ENCODE peak calls at places on chromosomes 12 and 14, in ten cellular contexts. One of them, this sample, is unnamed.

GRCh38 chr14:31978423-31978822 is 98.7 kb upstream of the ARHGAP5 start:
- DNase-seq in retina: no peak
- DNase-seq in NCI-H748 treated with DMSO at 0.1 percent for 48 hours: no peak
- DNase-seq in cardiac fibroblast: no peak
- DNase-seq in osteocyte: no peak
- DNase-seq in foreskin keratinocyte: no peak
- DNase-seq in tibial nerve: no peak
- DNase-seq in GM12865: no peak
- DNase-seq in activated CD4-positive, alpha-beta T cell treated with anti-CD3 and anti-CD28 coated beads, Interleukin-2, amount 50 U/mL, for 48 hours: no peak
- DNase-seq in AG09309: no peak
- DNase-seq in this sample: no peak

GRCh38 chr12:75812341-75813018 is 219.1 kb downstream of the PHLDA1 start:
- DNase-seq in NCI-H748 treated with DMSO at 0.1 percent for 48 hours: peak
- DNase-seq in cardiac fibroblast: peak
- DNase-seq in retina: peak
- DNase-seq in tibial nerve: no peak
- DNase-seq in foreskin keratinocyte: no peak
- DNase-seq in AG09309: peak
- DNase-seq in GM12865: peak
- DNase-seq in activated CD4-positive, alpha-beta T cell treated with anti-CD3 and anti-CD28 coated beads, Interleukin-2, amount 50 U/mL, for 48 hours: no peak
- DNase-seq in osteocyte: no peak
- DNase-seq in this sample: no peak

GRCh38 chr14:64475585-64476273 is 10.4 kb downstream of the AKAP5 start:
- DNase-seq in cardiac fibroblast: no peak
- DNase-seq in NCI-H748 treated with DMSO at 0.1 percent for 48 hours: no peak
- DNase-seq in retina: no peak
- DNase-seq in tibial nerve: no peak
- DNase-seq in activated CD4-positive, alpha-beta T cell treated with anti-CD3 and anti-CD28 coated beads, Interleukin-2, amount 50 U/mL, for 48 hours: no peak
- DNase-seq in osteocyte: no peak
- DNase-seq in GM12865: no peak
- DNase-seq in foreskin keratinocyte: no peak
- DNase-seq in AG09309: no peak
- DNase-seq in this sample: no peak

GRCh38 chr14:51996148-51996746 is 6.9 kb downstream of the RTRAF start:
- DNase-seq in cardiac fibroblast: peak
- DNase-seq in GM12865: peak
- DNase-seq in AG09309: no peak
- DNase-seq in NCI-H748 treated with DMSO at 0.1 percent for 48 hours: no peak
- DNase-seq in retina: no peak
- DNase-seq in osteocyte: no peak
- DNase-seq in foreskin keratinocyte: no peak
- DNase-seq in tibial nerve: peak
- DNase-seq in activated CD4-positive, alpha-beta T cell treated with anti-CD3 and anti-CD28 coated beads, Interleukin-2, amount 50 U/mL, for 48 hours: no peak
- DNase-seq in this sample: no peak

GRCh38 chr14:76924363-76925151 is 98.3 kb downstream of the LRRC74A start:
- DNase-seq in retina: peak
- DNase-seq in foreskin keratinocyte: no peak
- DNase-seq in AG09309: no peak
- DNase-seq in osteocyte: no peak
- DNase-seq in GM12865: peak
- DNase-seq in tibial nerve: no peak
- DNase-seq in activated CD4-positive, alpha-beta T cell treated with anti-CD3 and anti-CD28 coated beads, Interleukin-2, amount 50 U/mL, for 48 hours: no peak
- DNase-seq in cardiac fibroblast: peak
- DNase-seq in NCI-H748 treated with DMSO at 0.1 percent for 48 hours: peak
- DNase-seq in this sample: peak

GRCh38 chr12:81369175-81369574 is 291.3 kb downstream of the ACSS3 start:
- DNase-seq in cardiac fibroblast: no peak
- DNase-seq in retina: no peak
- DNase-seq in osteocyte: no peak
- DNase-seq in GM12865: no peak
- DNase-seq in foreskin keratinocyte: no peak
- DNase-seq in tibial nerve: no peak
- DNase-seq in AG09309: no peak
- DNase-seq in activated CD4-positive, alpha-beta T cell treated with anti-CD3 and anti-CD28 coated beads, Interleukin-2, amount 50 U/mL, for 48 hours: no peak
- DNase-seq in NCI-H748 treated with DMSO at 0.1 percent for 48 hours: no peak
- DNase-seq in this sample: no peak

GRCh38 chr14:20327005-20327869 is 5.8 kb downstream of the CCNB1IP1 start:
- DNase-seq in cardiac fibroblast: peak
- DNase-seq in AG09309: peak
- DNase-seq in GM12865: peak
- DNase-seq in osteocyte: no peak
- DNase-seq in NCI-H748 treated with DMSO at 0.1 percent for 48 hours: peak
- DNase-seq in tibial nerve: peak
- DNase-seq in foreskin keratinocyte: peak
- DNase-seq in retina: peak
- DNase-seq in activated CD4-positive, alpha-beta T cell treated with anti-CD3 and anti-CD28 coated beads, Interleukin-2, amount 50 U/mL, for 48 hours: no peak
- DNase-seq in this sample: peak

GRCh38 chr12:95548539-95549391 is 2.5 kb downstream of the USP44 start:
- DNase-seq in NCI-H748 treated with DMSO at 0.1 percent for 48 hours: peak
- DNase-seq in osteocyte: no peak
- DNase-seq in cardiac fibroblast: no peak
- DNase-seq in retina: peak
- DNase-seq in tibial nerve: peak
- DNase-seq in GM12865: no peak
- DNase-seq in AG09309: no peak
- DNase-seq in foreskin keratinocyte: no peak
- DNase-seq in activated CD4-positive, alpha-beta T cell treated with anti-CD3 and anti-CD28 coated beads, Interleukin-2, amount 50 U/mL, for 48 hours: peak
- DNase-seq in this sample: no peak

GRCh38 chr12:50686976-50687375 is 76.9 kb upstream of the ATF1 start:
- DNase-seq in activated CD4-positive, alpha-beta T cell treated with anti-CD3 and anti-CD28 coated beads, Interleukin-2, amount 50 U/mL, for 48 hours: no peak
- DNase-seq in tibial nerve: no peak
- DNase-seq in retina: no peak
- DNase-seq in AG09309: no peak
- DNase-seq in cardiac fibroblast: no peak
- DNase-seq in osteocyte: no peak
- DNase-seq in NCI-H748 treated with DMSO at 0.1 percent for 48 hours: no peak
- DNase-seq in foreskin keratinocyte: no peak
- DNase-seq in GM12865: no peak
- DNase-seq in this sample: no peak

GRCh38 chr12:122526683-122527477 is at the start of the genes KNTC1 and RSRC2:
- DNase-seq in osteocyte: peak
- DNase-seq in tibial nerve: peak
- DNase-seq in cardiac fibroblast: peak
- DNase-seq in NCI-H748 treated with DMSO at 0.1 percent for 48 hours: peak
- DNase-seq in GM12865: peak
- DNase-seq in retina: peak
- DNase-seq in foreskin keratinocyte: peak
- DNase-seq in AG09309: peak
- DNase-seq in activated CD4-positive, alpha-beta T cell treated with anti-CD3 and anti-CD28 coated beads, Interleukin-2, amount 50 U/mL, for 48 hours: peak
- DNase-seq in this sample: peak

GRCh38 chr14:73712540-73713141 is 1.5 kb downstream of the PNMA1 start:
- DNase-seq in retina: peak
- DNase-seq in AG09309: no peak
- DNase-seq in NCI-H748 treated with DMSO at 0.1 percent for 48 hours: peak
- DNase-seq in GM12865: peak
- DNase-seq in activated CD4-positive, alpha-beta T cell treated with anti-CD3 and anti-CD28 coated beads, Interleukin-2, amount 50 U/mL, for 48 hours: peak
- DNase-seq in tibial nerve: no peak
- DNase-seq in foreskin keratinocyte: no peak
- DNase-seq in osteocyte: no peak
- DNase-seq in cardiac fibroblast: peak
- DNase-seq in this sample: no peak

GRCh38 chr14:21049263-21049662 is 7.1 kb downstream of the RNASE7 start:
- DNase-seq in osteocyte: no peak
- DNase-seq in AG09309: no peak
- DNase-seq in activated CD4-positive, alpha-beta T cell treated with anti-CD3 and anti-CD28 coated beads, Interleukin-2, amount 50 U/mL, for 48 hours: no peak
- DNase-seq in tibial nerve: no peak
- DNase-seq in NCI-H748 treated with DMSO at 0.1 percent for 48 hours: no peak
- DNase-seq in foreskin keratinocyte: no peak
- DNase-seq in cardiac fibroblast: peak
- DNase-seq in retina: no peak
- DNase-seq in GM12865: no peak
- DNase-seq in this sample: no peak

GRCh38 chr12:79238246-79238645 is 373.7 kb downstream of the SYT1 start:
- DNase-seq in retina: no peak
- DNase-seq in NCI-H748 treated with DMSO at 0.1 percent for 48 hours: no peak
- DNase-seq in GM12865: no peak
- DNase-seq in activated CD4-positive, alpha-beta T cell treated with anti-CD3 and anti-CD28 coated beads, Interleukin-2, amount 50 U/mL, for 48 hours: no peak
- DNase-seq in AG09309: no peak
- DNase-seq in tibial nerve: no peak
- DNase-seq in osteocyte: no peak
- DNase-seq in foreskin keratinocyte: no peak
- DNase-seq in cardiac fibroblast: no peak
- DNase-seq in this sample: no peak

GRCh38 chr12:94832780-94833760 is 170.4 kb downstream of the NDUFA12 start:
- DNase-seq in NCI-H748 treated with DMSO at 0.1 percent for 48 hours: no peak
- DNase-seq in cardiac fibroblast: peak
- DNase-seq in AG09309: no peak
- DNase-seq in osteocyte: no peak
- DNase-seq in activated CD4-positive, alpha-beta T cell treated with anti-CD3 and anti-CD28 coated beads, Interleukin-2, amount 50 U/mL, for 48 hours: no peak
- DNase-seq in GM12865: no peak
- DNase-seq in foreskin keratinocyte: peak
- DNase-seq in retina: peak
- DNase-seq in tibial nerve: peak
- DNase-seq in this sample: peak

GRCh38 chr12:130557876-130558770 is 158.0 kb downstream of the RIMBP2 start:
- DNase-seq in NCI-H748 treated with DMSO at 0.1 percent for 48 hours: peak
- DNase-seq in osteocyte: no peak
- DNase-seq in AG09309: no peak
- DNase-seq in foreskin keratinocyte: no peak
- DNase-seq in retina: no peak
- DNase-seq in GM12865: no peak
- DNase-seq in activated CD4-positive, alpha-beta T cell treated with anti-CD3 and anti-CD28 coated beads, Interleukin-2, amount 50 U/mL, for 48 hours: no peak
- DNase-seq in tibial nerve: no peak
- DNase-seq in cardiac fibroblast: no peak
- DNase-seq in this sample: no peak

GRCh38 chr14:83779266-83779665 is 1750.7 kb upstream of the FLRT2 start:
- DNase-seq in retina: no peak
- DNase-seq in cardiac fibroblast: no peak
- DNase-seq in osteocyte: no peak
- DNase-seq in activated CD4-positive, alpha-beta T cell treated with anti-CD3 and anti-CD28 coated beads, Interleukin-2, amount 50 U/mL, for 48 hours: no peak
- DNase-seq in NCI-H748 treated with DMSO at 0.1 percent for 48 hours: no peak
- DNase-seq in AG09309: no peak
- DNase-seq in GM12865: no peak
- DNase-seq in foreskin keratinocyte: peak
- DNase-seq in tibial nerve: no peak
- DNase-seq in this sample: no peak

GRCh38 chr14:67538501-67538900 is 5.4 kb downstream of the PLEKHH1 start:
- DNase-seq in tibial nerve: no peak
- DNase-seq in foreskin keratinocyte: peak
- DNase-seq in osteocyte: no peak
- DNase-seq in AG09309: no peak
- DNase-seq in NCI-H748 treated with DMSO at 0.1 percent for 48 hours: no peak
- DNase-seq in activated CD4-positive, alpha-beta T cell treated with anti-CD3 and anti-CD28 coated beads, Interleukin-2, amount 50 U/mL, for 48 hours: no peak
- DNase-seq in retina: no peak
- DNase-seq in GM12865: no peak
- DNase-seq in cardiac fibroblast: no peak
- DNase-seq in this sample: no peak

GRCh38 chr12:124543052-124543590 is 24.3 kb downstream of the NCOR2 start:
- DNase-seq in cardiac fibroblast: peak
- DNase-seq in activated CD4-positive, alpha-beta T cell treated with anti-CD3 and anti-CD28 coated beads, Interleukin-2, amount 50 U/mL, for 48 hours: no peak
- DNase-seq in NCI-H748 treated with DMSO at 0.1 percent for 48 hours: peak
- DNase-seq in AG09309: no peak
- DNase-seq in tibial nerve: no peak
- DNase-seq in foreskin keratinocyte: no peak
- DNase-seq in GM12865: peak
- DNase-seq in osteocyte: no peak
- DNase-seq in retina: no peak
- DNase-seq in this sample: no peak

GRCh38 chr12:116159593-116159992 is 117.9 kb downstream of the MED13L start:
- DNase-seq in osteocyte: no peak
- DNase-seq in NCI-H748 treated with DMSO at 0.1 percent for 48 hours: no peak
- DNase-seq in foreskin keratinocyte: no peak
- DNase-seq in activated CD4-positive, alpha-beta T cell treated with anti-CD3 and anti-CD28 coated beads, Interleukin-2, amount 50 U/mL, for 48 hours: no peak
- DNase-seq in AG09309: no peak
- DNase-seq in retina: no peak
- DNase-seq in tibial nerve: no peak
- DNase-seq in cardiac fibroblast: no peak
- DNase-seq in GM12865: no peak
- DNase-seq in this sample: no peak

GRCh38 chr12:27711312-27711682 is 665 bp downstream of the MRPS35 start:
- DNase-seq in foreskin keratinocyte: peak
- DNase-seq in activated CD4-positive, alpha-beta T cell treated with anti-CD3 and anti-CD28 coated beads, Interleukin-2, amount 50 U/mL, for 48 hours: peak
- DNase-seq in AG09309: no peak
- DNase-seq in tibial nerve: no peak
- DNase-seq in NCI-H748 treated with DMSO at 0.1 percent for 48 hours: peak
- DNase-seq in cardiac fibroblast: peak
- DNase-seq in GM12865: peak
- DNase-seq in osteocyte: no peak
- DNase-seq in retina: no peak
- DNase-seq in this sample: no peak